ENCODE peak calls at places on chromosomes 13 and 19, in seven cellular contexts. C is vagina, Y is transverse colon, R is HepG2, P is body of pancreas, X is sigmoid colon, F is IMR-90. S is an unnamed sample.

GRCh38 chr19:42069619-42070293 is at the start of gene GRIK5:
- DNase-seq in C (no peak), Y (no peak), R (no peak), P (no peak), X (peak), F (no peak), S (no peak)

GRCh38 chr13:76038920-76039716 is 403.0 kb downstream of the LMO7 start:
- DNase-seq in C (no peak), Y (no peak), R (no peak), P (no peak), X (no peak), F (no peak), S (no peak)

GRCh38 chr13:75495938-75496337 is 14.0 kb upstream of the TBC1D4 start:
- DNase-seq in C (no peak), Y (no peak), R (no peak), P (no peak), X (no peak), F (peak), S (no peak)

GRCh38 chr13:113977976-113978375 is 4.1 kb upstream of the C13orf46 start:
- DNase-seq in C (no peak), Y (no peak), R (no peak), P (no peak), X (peak), F (no peak), S (no peak)

GRCh38 chr19:2686347-2686746 is 16.1 kb downstream of the GNG7 start:
- DNase-seq in C (no peak), Y (no peak), R (no peak), P (no peak), X (no peak), F (no peak), S (no peak)

GRCh38 chr13:77533875-77534788 is 1.4 kb upstream of the SCEL start:
- DNase-seq in C (no peak), Y (no peak), R (no peak), P (no peak), X (no peak), F (no peak), S (no peak)

GRCh38 chr13:110123041-110123809 is 183.7 kb downstream of the COL4A1 start:
- DNase-seq in C (peak), Y (no peak), R (no peak), P (no peak), X (no peak), F (no peak), S (peak)

GRCh38 chr19:23481043-23481442 is 85.8 kb upstream of the ZNF91 start:
- DNase-seq in C (no peak), Y (no peak), R (no peak), P (no peak), X (no peak), F (no peak), S (no peak)

GRCh38 chr19:46550684-46551083 is 50.4 kb upstream of the CALM3 start:
- DNase-seq in C (no peak), Y (no peak), R (no peak), P (no peak), X (no peak), F (no peak), S (no peak)

GRCh38 chr13:106306748-106307277 is 228.6 kb downstream of the EFNB2 start:
- DNase-seq in C (no peak), Y (no peak), R (no peak), P (no peak), X (no peak), F (no peak), S (no peak)

GRCh38 chr19:19207637-19208582 is 3.8 kb upstream of the NCAN start:
- DNase-seq in C (no peak), Y (no peak), R (no peak), P (no peak), X (no peak), F (no peak), S (no peak)

GRCh38 chr13:20487927-20488326 is 37.7 kb downstream of the CRYL1 start:
- DNase-seq in C (no peak), Y (no peak), R (no peak), P (no peak), X (no peak), F (no peak), S (no peak)

GRCh38 chr13:105442941-105443340 is 1092.5 kb downstream of the EFNB2 start:
- DNase-seq in C (no peak), Y (no peak), R (no peak), P (no peak), X (no peak), F (peak), S (no peak)

GRCh38 chr13:22662771-22663170 is 518.0 kb upstream of the SGCG start:
- DNase-seq in C (no peak), Y (no peak), R (no peak), P (no peak), X (no peak), F (no peak), S (no peak)

GRCh38 chr19:21851596-21852345 is 15.8 kb upstream of the ZNF43 start:
- DNase-seq in C (peak), Y (peak), R (peak), P (peak), X (peak), F (peak), S (peak)

GRCh38 chr13:74145249-74145970 is 11.2 kb upstream of the KLF12 start:
- DNase-seq in C (no peak), Y (no peak), R (no peak), P (no peak), X (no peak), F (peak), S (no peak)

GRCh38 chr13:51579676-51580075 is 4.6 kb upstream of the WDFY2 start:
- DNase-seq in C (no peak), Y (no peak), R (peak), P (no peak), X (no peak), F (no peak), S (no peak)

GRCh38 chr19:53422551-53422950 is 9.2 kb upstream of the ZNF761 start:
- DNase-seq in C (no peak), Y (no peak), R (no peak), P (no peak), X (no peak), F (no peak), S (no peak)

GRCh38 chr13:103009061-103009840 is 57.0 kb downstream of the SLC10A2 start:
- DNase-seq in C (no peak), Y (no peak), R (no peak), P (no peak), X (no peak), F (no peak), S (no peak)

GRCh38 chr13:113559901-113560644 is 24.5 kb upstream of the TFDP1 start:
- DNase-seq in C (peak), Y (no peak), R (no peak), P (no peak), X (no peak), F (no peak), S (peak)

GRCh38 chr13:111153977-111154332 is 38.8 kb downstream of the ARHGEF7 start:
- DNase-seq in C (no peak), Y (peak), R (peak), P (no peak), X (peak), F (no peak), S (peak)

GRCh38 chr13:20814224-20814910 is 40.6 kb upstream of the EEF1AKMT1 start:
- DNase-seq in C (no peak), Y (peak), R (no peak), P (peak), X (peak), F (peak), S (peak)

GRCh38 chr13:85828094-85828684 is 29.0 kb upstream of the SLITRK6 start:
- DNase-seq in C (no peak), Y (no peak), R (peak), P (no peak), X (no peak), F (peak), S (no peak)

GRCh38 chr13:36887758-36888521 is 32.1 kb downstream of the SMAD9 start:
- DNase-seq in C (no peak), Y (no peak), R (no peak), P (no peak), X (no peak), F (no peak), S (no peak)

GRCh38 chr19:40147338-40147692 is 43.9 kb upstream of the MAP3K10 start:
- DNase-seq in C (peak), Y (no peak), R (no peak), P (no peak), X (no peak), F (no peak), S (peak)

GRCh38 chr19:10517760-10518443 is 655 bp upstream of the S1PR5 start:
- DNase-seq in C (no peak), Y (no peak), R (no peak), P (no peak), X (no peak), F (peak), S (no peak)

DNA sequence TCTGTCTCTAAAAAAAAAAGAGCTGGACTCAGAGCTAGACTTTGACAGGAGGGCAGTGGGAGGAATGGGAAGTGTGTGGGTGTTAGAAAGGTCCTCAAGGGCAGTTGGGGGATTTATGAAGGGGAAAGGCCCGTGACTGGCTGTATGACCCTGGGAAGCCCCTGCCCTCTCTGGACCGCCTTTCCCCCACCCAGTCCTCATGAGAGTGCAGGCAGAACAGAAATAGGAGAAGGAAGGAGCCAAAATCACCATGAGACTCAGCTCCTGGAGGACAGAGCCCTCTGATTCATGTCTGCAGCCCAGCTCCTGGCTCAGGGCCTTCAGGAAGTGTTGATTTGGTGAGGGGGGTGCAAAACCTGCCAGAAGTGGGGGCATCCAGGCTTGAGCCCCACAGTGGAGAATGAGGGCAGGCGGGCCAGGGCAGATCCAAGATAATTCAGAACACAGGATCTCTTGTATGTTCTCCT is 8.7 kb upstream of the SMG9 start:
- DNase-seq in C (no peak), Y (no peak), R (no peak), P (no peak), X (no peak), F (peak), S (no peak)
- TF ChIP-seq POLR2A in C (no peak), Y (no peak), R (no peak), P (no peak), X (no peak), F (no peak), S (no peak)

DNA sequence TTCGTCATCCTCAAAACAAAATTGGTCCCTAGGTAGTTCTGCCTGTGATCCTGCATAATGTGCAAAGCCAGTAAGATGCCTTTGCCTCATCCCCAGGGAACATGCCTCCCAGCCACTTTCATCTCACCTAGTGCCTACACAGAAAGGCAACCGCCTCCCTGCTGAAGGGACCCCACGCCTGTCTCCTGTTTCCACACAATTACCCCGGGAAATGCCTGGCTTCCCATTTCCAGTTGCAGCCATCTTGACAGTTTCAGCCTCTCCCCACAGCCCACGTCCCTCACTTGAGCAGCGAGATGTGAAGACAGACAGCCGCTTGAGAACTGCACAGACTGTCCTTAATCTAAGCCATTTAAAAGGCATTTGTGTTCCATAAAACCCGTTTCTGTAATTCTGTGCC is 4.6 kb upstream of the UQCRFS1 start:
- DNase-seq in C (no peak), Y (no peak), R (no peak), P (no peak), X (no peak), F (no peak), S (no peak)
- H3K4me3 ChIP-seq in C (no peak), Y (no peak), R (no peak), P (no peak), X (no peak), F (no peak), S (no peak)

GRCh38 chr19:32748497-32748896 is 28.9 kb downstream of the TDRD12 start:
- DNase-seq in C (no peak), Y (no peak), R (peak), P (no peak), X (no peak), F (no peak), S (no peak)
- TF ChIP-seq CTCF in C (no peak), Y (peak), R (peak), P (no peak), X (no peak), F (no peak), S (no peak)

GRCh38 chr19:38849746-38850230 is at the start of gene HNRNPL:
- DNase-seq in C (no peak), Y (peak), R (no peak), P (no peak), X (no peak), F (no peak), S (no peak)
- TF ChIP-seq POLR2A in C (peak), Y (peak), R (peak), P (peak), X (peak), F (peak), S (peak)

GRCh38 chr13:45084515-45084914 is 35.8 kb upstream of the GTF2F2 start:
- DNase-seq in C (no peak), Y (no peak), R (no peak), P (no peak), X (no peak), F (no peak), S (no peak)
- H3K4me3 ChIP-seq in C (no peak), Y (no peak), R (no peak), P (no peak), X (no peak), F (no peak), S (no peak)

GRCh38 chr13:59771272-59771671 is 392.5 kb downstream of the DIAPH3 start:
- DNase-seq in C (no peak), Y (no peak), R (peak), P (no peak), X (no peak), F (peak), S (no peak)
- TF ChIP-seq CTCF in C (no peak), Y (no peak), R (peak), P (peak), X (no peak), F (peak), S (no peak)

S was measured in lower leg skin.